ENCODE peak calls at places on chromosomes 2 and 18, in four cellular contexts. One of them, this sample, is unnamed.

GRCh38 chr2:120223034-120223912 is at the start of gene TMEM185B:
- DNase-seq in PC-3: peak
- DNase-seq in mucosa of descending colon: peak
- DNase-seq in bronchial epithelial cell: peak
- DNase-seq in this sample: peak

GRCh38 chr18:56977284-56977683 is 169.6 kb upstream of the BOD1L2 start:
- DNase-seq in PC-3: no peak
- DNase-seq in mucosa of descending colon: no peak
- DNase-seq in bronchial epithelial cell: no peak
- DNase-seq in this sample: no peak

GRCh38 chr2:101406867-101407266 is 19.6 kb upstream of the CREG2 start:
- DNase-seq in PC-3: peak
- DNase-seq in mucosa of descending colon: peak
- DNase-seq in bronchial epithelial cell: peak
- DNase-seq in this sample: no peak

GRCh38 chr2:160666019-160666676 is 172.5 kb upstream of the RBMS1 start:
- DNase-seq in PC-3: peak
- DNase-seq in mucosa of descending colon: no peak
- DNase-seq in bronchial epithelial cell: peak
- DNase-seq in this sample: no peak

GRCh38 chr18:777021-777420 is 35.0 kb downstream of the YES1 start:
- DNase-seq in PC-3: no peak
- DNase-seq in mucosa of descending colon: no peak
- DNase-seq in bronchial epithelial cell: peak
- DNase-seq in this sample: no peak

GRCh38 chr2:221844187-221844586 is 272.1 kb upstream of the EPHA4 start:
- DNase-seq in PC-3: no peak
- DNase-seq in mucosa of descending colon: no peak
- DNase-seq in bronchial epithelial cell: no peak
- DNase-seq in this sample: no peak

GRCh38 chr18:67794512-67794911 is 278.0 kb upstream of the DSEL start:
- DNase-seq in PC-3: no peak
- DNase-seq in mucosa of descending colon: no peak
- DNase-seq in bronchial epithelial cell: no peak
- DNase-seq in this sample: no peak

GRCh38 chr2:62333961-62334360 is 138.0 kb downstream of the B3GNT2 start:
- DNase-seq in PC-3: no peak
- DNase-seq in mucosa of descending colon: no peak
- DNase-seq in bronchial epithelial cell: no peak
- DNase-seq in this sample: no peak

GRCh38 chr2:240440704-240441320 is 5.3 kb downstream of the GPC1 start:
- DNase-seq in PC-3: no peak
- DNase-seq in mucosa of descending colon: no peak
- DNase-seq in bronchial epithelial cell: no peak
- DNase-seq in this sample: no peak

GRCh38 chr18:63126134-63127067 is 193.2 kb downstream of the BCL2 start:
- DNase-seq in PC-3: no peak
- DNase-seq in mucosa of descending colon: no peak
- DNase-seq in bronchial epithelial cell: no peak
- DNase-seq in this sample: no peak

GRCh38 chr2:241539616-241540374 is 18.8 kb upstream of the BOK start:
- DNase-seq in PC-3: no peak
- DNase-seq in mucosa of descending colon: no peak
- DNase-seq in bronchial epithelial cell: no peak
- DNase-seq in this sample: no peak

GRCh38 chr2:234635284-234635683 is 138.4 kb upstream of the ARL4C start:
- DNase-seq in PC-3: no peak
- DNase-seq in mucosa of descending colon: no peak
- DNase-seq in bronchial epithelial cell: no peak
- DNase-seq in this sample: no peak
- TF ChIP-seq CTCF in PC-3: peak
- TF ChIP-seq CTCF in mucosa of descending colon: no peak
- TF ChIP-seq CTCF in bronchial epithelial cell: no peak
- TF ChIP-seq CTCF in this sample: no peak

GRCh38 chr2:3492951-3493609 is 26.3 kb downstream of the ADI1 start:
- DNase-seq in PC-3: no peak
- DNase-seq in mucosa of descending colon: no peak
- DNase-seq in bronchial epithelial cell: peak
- DNase-seq in this sample: no peak
- TF ChIP-seq CTCF in PC-3: no peak
- TF ChIP-seq CTCF in mucosa of descending colon: no peak
- TF ChIP-seq CTCF in bronchial epithelial cell: no peak
- TF ChIP-seq CTCF in this sample: no peak

GRCh38 chr18:59352250-59352855 is 6.7 kb downstream of the LMAN1 start:
- DNase-seq in PC-3: no peak
- DNase-seq in mucosa of descending colon: no peak
- DNase-seq in bronchial epithelial cell: no peak
- DNase-seq in this sample: no peak
- TF ChIP-seq CTCF in PC-3: no peak
- TF ChIP-seq CTCF in mucosa of descending colon: no peak
- TF ChIP-seq CTCF in bronchial epithelial cell: no peak
- TF ChIP-seq CTCF in this sample: no peak

GRCh38 chr2:143575340-143575739 is 446.1 kb downstream of the ARHGAP15 start:
- DNase-seq in PC-3: peak
- DNase-seq in mucosa of descending colon: no peak
- DNase-seq in bronchial epithelial cell: peak
- DNase-seq in this sample: no peak

GRCh38 chr2:143577489-143577888 is 448.3 kb downstream of the ARHGAP15 start:
- DNase-seq in PC-3: no peak
- DNase-seq in mucosa of descending colon: no peak
- DNase-seq in bronchial epithelial cell: no peak
- DNase-seq in this sample: no peak

GRCh38 chr2:143579456-143579855 is 450.2 kb downstream of the ARHGAP15 start:
- DNase-seq in PC-3: no peak
- DNase-seq in mucosa of descending colon: no peak
- DNase-seq in bronchial epithelial cell: no peak
- DNase-seq in this sample: no peak

GRCh38 chr2:143572421-143572820 is 443.2 kb downstream of the ARHGAP15 start:
- DNase-seq in PC-3: peak
- DNase-seq in mucosa of descending colon: no peak
- DNase-seq in bronchial epithelial cell: peak
- DNase-seq in this sample: no peak

DNA sequence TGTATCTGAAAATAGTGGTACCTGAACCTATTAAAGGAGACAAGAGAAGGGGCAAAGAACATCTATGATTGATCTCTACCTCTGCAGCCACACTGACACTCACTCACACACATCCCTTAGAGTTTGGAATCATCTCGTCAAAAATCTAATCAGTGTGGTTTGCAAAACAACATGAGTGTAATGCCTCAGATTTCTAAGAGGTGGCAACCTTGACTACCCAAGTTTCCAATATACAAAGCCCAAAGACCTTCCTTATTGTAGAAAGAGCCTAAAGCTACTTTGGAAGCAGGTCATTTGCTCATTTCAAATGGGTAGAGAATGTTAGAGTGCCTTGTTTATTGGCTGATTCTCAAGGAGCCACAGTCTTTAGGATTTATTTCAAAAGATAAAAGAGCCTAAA is 444.9 kb downstream of the ARHGAP15 start:
- DNase-seq in PC-3: no peak
- DNase-seq in mucosa of descending colon: no peak
- DNase-seq in bronchial epithelial cell: no peak
- DNase-seq in this sample: no peak
- TF ChIP-seq CTCF in PC-3: peak
- TF ChIP-seq CTCF in mucosa of descending colon: no peak
- TF ChIP-seq CTCF in bronchial epithelial cell: no peak
- TF ChIP-seq CTCF in this sample: peak

GRCh38 chr2:173963323-173963816 is 1.8 kb downstream of the SP3 start:
- DNase-seq in PC-3: peak
- DNase-seq in mucosa of descending colon: peak
- DNase-seq in bronchial epithelial cell: peak
- DNase-seq in this sample: no peak
- TF ChIP-seq CTCF in PC-3: no peak
- TF ChIP-seq CTCF in mucosa of descending colon: no peak
- TF ChIP-seq CTCF in bronchial epithelial cell: no peak
- TF ChIP-seq CTCF in this sample: peak

GRCh38 chr2:177263451-177264208 is 897 bp downstream of the NFE2L2 start:
- DNase-seq in PC-3: peak
- DNase-seq in mucosa of descending colon: peak
- DNase-seq in bronchial epithelial cell: peak
- DNase-seq in this sample: peak
- TF ChIP-seq CTCF in PC-3: peak
- TF ChIP-seq CTCF in mucosa of descending colon: peak
- TF ChIP-seq CTCF in bronchial epithelial cell: peak
- TF ChIP-seq CTCF in this sample: peak

DNA sequence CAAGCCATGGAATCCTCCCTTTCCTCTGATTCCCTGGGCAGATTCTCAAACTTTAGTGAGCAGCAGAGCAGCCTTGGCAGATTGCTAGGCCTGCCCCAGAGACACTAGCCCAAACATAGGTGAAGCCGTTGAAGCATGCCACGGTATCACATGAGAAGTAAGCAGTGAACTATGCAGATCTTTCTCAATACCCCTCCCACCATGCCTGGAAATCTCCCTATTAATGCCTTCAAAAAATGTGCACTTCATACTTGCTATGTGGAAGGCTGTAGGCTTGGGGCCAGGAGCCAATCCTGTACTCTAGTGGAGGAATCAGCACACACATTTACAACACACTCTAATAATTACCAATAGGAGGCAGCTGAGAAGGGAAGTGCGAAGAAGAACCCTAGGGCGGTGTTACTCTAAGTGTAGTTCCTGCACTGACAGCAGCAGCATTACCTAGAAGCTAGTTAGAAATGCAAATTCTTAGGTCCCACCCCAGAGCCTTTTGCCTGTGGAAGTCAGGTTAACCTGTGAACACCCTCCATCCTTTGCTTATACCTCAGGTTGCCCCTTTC is 305.1 kb upstream of the SPRED2 start:
- DNase-seq in PC-3: no peak
- DNase-seq in mucosa of descending colon: no peak
- DNase-seq in bronchial epithelial cell: peak
- DNase-seq in this sample: no peak
- TF ChIP-seq CTCF in PC-3: no peak
- TF ChIP-seq CTCF in mucosa of descending colon: no peak
- TF ChIP-seq CTCF in bronchial epithelial cell: no peak
- TF ChIP-seq CTCF in this sample: no peak

DNA sequence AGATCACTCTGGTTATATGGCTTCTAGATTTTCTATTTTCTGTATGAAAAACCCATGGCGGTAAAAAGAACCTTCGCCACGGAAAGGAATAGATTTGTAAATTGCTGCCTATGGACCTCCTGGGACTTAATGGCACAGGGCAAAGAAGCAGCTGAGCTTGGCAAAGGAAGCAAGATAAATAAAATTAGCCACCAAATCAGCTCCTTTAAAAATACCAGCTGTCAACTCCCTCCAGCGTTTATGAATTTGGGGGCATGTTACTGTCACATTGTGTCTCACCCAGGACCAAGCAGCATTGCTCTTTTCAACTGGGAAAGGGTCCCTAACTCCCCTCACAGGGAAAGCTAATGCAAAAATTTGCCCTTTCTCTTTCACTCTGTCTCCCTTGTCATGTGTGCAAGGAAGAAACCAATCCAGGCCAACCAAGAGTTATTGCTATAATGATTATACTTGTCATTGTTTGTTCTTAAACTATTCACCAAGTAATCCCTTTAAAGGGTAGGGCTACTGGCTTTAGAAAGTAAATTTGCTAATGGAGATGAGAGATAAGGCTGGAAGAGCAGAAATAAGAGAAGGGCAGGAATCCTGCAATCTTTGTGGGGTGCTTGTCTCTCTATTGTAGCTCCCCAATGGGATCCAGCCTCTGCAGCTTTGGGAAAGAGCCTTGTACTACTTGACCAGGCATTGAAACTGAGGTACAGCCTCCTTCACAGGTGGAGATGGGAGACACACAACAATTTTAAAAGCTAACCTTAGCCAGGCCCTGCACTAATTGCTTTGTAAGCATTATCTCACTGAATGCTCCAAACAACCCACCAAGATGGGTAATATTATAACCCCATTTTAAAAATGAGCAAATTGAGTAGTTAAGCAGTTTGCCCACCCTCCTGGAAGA is 119.1 kb upstream of the KLF7 start:
- DNase-seq in PC-3: peak
- DNase-seq in mucosa of descending colon: no peak
- DNase-seq in bronchial epithelial cell: no peak
- DNase-seq in this sample: no peak
- TF ChIP-seq CTCF in PC-3: no peak
- TF ChIP-seq CTCF in mucosa of descending colon: no peak
- TF ChIP-seq CTCF in bronchial epithelial cell: no peak
- TF ChIP-seq CTCF in this sample: no peak

GRCh38 chr18:14085770-14086458 is 46.3 kb downstream of the ZNF519 start:
- DNase-seq in PC-3: no peak
- DNase-seq in mucosa of descending colon: no peak
- DNase-seq in bronchial epithelial cell: no peak
- DNase-seq in this sample: no peak

GRCh38 chr18:14089176-14089575 is 43.1 kb downstream of the ZNF519 start:
- DNase-seq in PC-3: no peak
- DNase-seq in mucosa of descending colon: no peak
- DNase-seq in bronchial epithelial cell: no peak
- DNase-seq in this sample: no peak

GRCh38 chr18:14089781-14090180 is 42.5 kb downstream of the ZNF519 start:
- DNase-seq in PC-3: peak
- DNase-seq in mucosa of descending colon: no peak
- DNase-seq in bronchial epithelial cell: no peak
- DNase-seq in this sample: no peak

DNA sequence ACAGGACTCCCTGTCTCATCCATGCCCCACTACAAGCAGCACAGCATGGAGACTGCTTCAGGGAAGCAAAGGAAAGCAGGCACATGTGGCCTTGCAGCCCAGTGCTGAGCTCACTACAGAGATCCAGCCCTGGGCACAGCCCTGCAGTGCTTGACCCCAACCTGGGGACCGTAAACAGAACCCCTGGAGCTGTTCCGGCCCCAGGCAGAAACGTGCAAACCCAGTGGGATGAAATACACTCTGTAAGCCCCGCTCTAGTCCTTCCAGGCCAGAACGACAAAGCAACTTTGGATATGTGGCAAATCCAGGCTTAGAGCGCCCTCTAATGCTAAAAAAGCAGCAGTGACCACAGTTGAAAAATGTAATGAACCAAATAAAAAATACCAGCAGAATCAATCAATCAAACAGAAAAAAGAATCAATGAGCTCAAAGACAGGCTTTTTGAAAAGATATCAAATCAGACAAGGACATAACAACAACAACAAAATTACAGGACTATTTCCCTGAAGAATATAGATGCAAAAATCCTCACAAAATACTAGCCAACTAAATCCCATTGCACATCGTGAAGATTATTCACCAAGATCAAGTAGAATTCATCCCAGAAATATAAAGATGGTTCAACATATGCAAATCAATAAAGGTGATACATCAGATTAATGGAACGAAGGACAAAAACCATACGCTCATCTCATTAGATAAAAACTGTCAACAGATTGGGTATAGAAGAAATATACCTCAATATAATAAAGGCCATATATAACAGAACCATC is 45.6 kb downstream of the ZNF519 start:
- DNase-seq in PC-3: peak
- DNase-seq in mucosa of descending colon: peak
- DNase-seq in bronchial epithelial cell: peak
- DNase-seq in this sample: no peak
- TF ChIP-seq CTCF in PC-3: peak
- TF ChIP-seq CTCF in mucosa of descending colon: peak
- TF ChIP-seq CTCF in bronchial epithelial cell: peak
- TF ChIP-seq CTCF in this sample: peak

GRCh38 chr2:180559766-180560165 is 420.6 kb upstream of the UBE2E3 start:
- DNase-seq in PC-3: no peak
- DNase-seq in mucosa of descending colon: no peak
- DNase-seq in bronchial epithelial cell: no peak
- DNase-seq in this sample: no peak
- TF ChIP-seq CTCF in PC-3: no peak
- TF ChIP-seq CTCF in mucosa of descending colon: no peak
- TF ChIP-seq CTCF in bronchial epithelial cell: no peak
- TF ChIP-seq CTCF in this sample: no peak

This sample was measured in progenitor cell of endocrine pancreas.